ENCODE peak calls at places on chromosomes 12 and 14, in six cellular contexts. G is Peyer's patch; F is T-helper 17 cell; Y is stimulated activated CD4-positive, alpha-beta T cell treated with anti-CD3 and anti-CD28 coated beads, TNF-alpha, amount 100 ng/mL, for 1 hour; L is AG04450; K is WERI-Rb-1. S is an unnamed sample.

GRCh38 chr12:66388512-66388911 is 86.2 kb downstream of the HELB start:
- DNase-seq in L (no peak), G (no peak), F (no peak), Y (no peak), K (no peak), S (no peak)

GRCh38 chr14:23562822-23563472 is 4.6 kb downstream of the AP1G2 start:
- DNase-seq in Y (no peak), L (peak), G (peak), F (peak), K (peak), S (peak)

GRCh38 chr12:105986779-105987686 is 151.7 kb downstream of the NUAK1 start:
- DNase-seq in G (no peak), K (no peak), F (no peak), Y (no peak), L (peak), S (no peak)

GRCh38 chr14:90773196-90773486 is 43.1 kb downstream of the TTC7B start:
- DNase-seq in L (no peak), F (no peak), K (no peak), Y (no peak), G (no peak), S (no peak)

GRCh38 chr12:49032679-49033447 is 14.3 kb upstream of the PRKAG1 start:
- DNase-seq in G (no peak), Y (no peak), L (no peak), F (no peak), K (no peak), S (no peak)

GRCh38 chr12:96375841-96376249 is 24.4 kb downstream of the CDK17 start:
- DNase-seq in F (no peak), K (no peak), Y (no peak), L (no peak), G (no peak), S (peak)

GRCh38 chr12:49094104-49094948 is at the start of gene DHH:
- DNase-seq in F (no peak), Y (no peak), G (peak), L (no peak), K (peak), S (no peak)

GRCh38 chr12:42590324-42590934 is 883 bp upstream of the PRICKLE1 start:
- DNase-seq in Y (no peak), L (no peak), G (peak), K (peak), F (no peak), S (no peak)